ENCODE peak calls at places on chromosomes 13 and 19, in seven cellular contexts. One of them, this sample, is unnamed.

GRCh38 chr13:59269476-59269875 is 894.3 kb downstream of the DIAPH3 start:
- DNase-seq in islet precursor cell: peak
- DNase-seq in esophagus muscularis mucosa: no peak
- DNase-seq in mucosa of gallbladder: no peak
- DNase-seq in GOT3: no peak
- DNase-seq in HFF-Myc: no peak
- DNase-seq in choroid plexus epithelial cell: peak
- DNase-seq in this sample: no peak

GRCh38 chr19:48750351-48750750 is 2.1 kb downstream of the FUT1 start:
- DNase-seq in islet precursor cell: no peak
- DNase-seq in esophagus muscularis mucosa: no peak
- DNase-seq in mucosa of gallbladder: no peak
- DNase-seq in GOT3: no peak
- DNase-seq in HFF-Myc: no peak
- DNase-seq in choroid plexus epithelial cell: no peak
- DNase-seq in this sample: no peak

GRCh38 chr13:41563501-41564001 is 106.2 kb downstream of the RGCC start:
- DNase-seq in islet precursor cell: no peak
- DNase-seq in esophagus muscularis mucosa: no peak
- DNase-seq in mucosa of gallbladder: peak
- DNase-seq in GOT3: no peak
- DNase-seq in HFF-Myc: no peak
- DNase-seq in choroid plexus epithelial cell: peak
- DNase-seq in this sample: no peak

GRCh38 chr19:988081-988480 is 3.9 kb downstream of the WDR18 start:
- DNase-seq in islet precursor cell: no peak
- DNase-seq in esophagus muscularis mucosa: no peak
- DNase-seq in mucosa of gallbladder: no peak
- DNase-seq in GOT3: no peak
- DNase-seq in HFF-Myc: no peak
- DNase-seq in choroid plexus epithelial cell: peak
- DNase-seq in this sample: no peak

GRCh38 chr13:41139296-41139966 is 6.8 kb upstream of the KBTBD6 start:
- DNase-seq in islet precursor cell: no peak
- DNase-seq in esophagus muscularis mucosa: no peak
- DNase-seq in mucosa of gallbladder: no peak
- DNase-seq in GOT3: no peak
- DNase-seq in HFF-Myc: no peak
- DNase-seq in choroid plexus epithelial cell: no peak
- DNase-seq in this sample: no peak

GRCh38 chr19:40262422-40262821 is 22.7 kb downstream of the AKT2 start:
- DNase-seq in islet precursor cell: no peak
- DNase-seq in esophagus muscularis mucosa: no peak
- DNase-seq in mucosa of gallbladder: no peak
- DNase-seq in GOT3: no peak
- DNase-seq in HFF-Myc: no peak
- DNase-seq in choroid plexus epithelial cell: no peak
- DNase-seq in this sample: no peak

GRCh38 chr19:47518139-47518538 is 3.3 kb upstream of the NAPA start:
- DNase-seq in islet precursor cell: no peak
- DNase-seq in esophagus muscularis mucosa: no peak
- DNase-seq in mucosa of gallbladder: no peak
- DNase-seq in GOT3: no peak
- DNase-seq in HFF-Myc: no peak
- DNase-seq in choroid plexus epithelial cell: peak
- DNase-seq in this sample: no peak

GRCh38 chr19:17997969-17998826 is 9.8 kb upstream of the ARRDC2 start:
- DNase-seq in islet precursor cell: peak
- DNase-seq in esophagus muscularis mucosa: no peak
- DNase-seq in mucosa of gallbladder: no peak
- DNase-seq in GOT3: peak
- DNase-seq in HFF-Myc: no peak
- DNase-seq in choroid plexus epithelial cell: no peak
- DNase-seq in this sample: no peak

GRCh38 chr19:2627319-2627829 is 75.1 kb downstream of the GNG7 start:
- DNase-seq in islet precursor cell: peak
- DNase-seq in esophagus muscularis mucosa: peak
- DNase-seq in mucosa of gallbladder: peak
- DNase-seq in GOT3: peak
- DNase-seq in HFF-Myc: peak
- DNase-seq in choroid plexus epithelial cell: peak
- DNase-seq in this sample: peak

GRCh38 chr13:40401911-40402776 is 264.3 kb downstream of the FOXO1 start:
- DNase-seq in islet precursor cell: peak
- DNase-seq in esophagus muscularis mucosa: peak
- DNase-seq in mucosa of gallbladder: peak
- DNase-seq in GOT3: peak
- DNase-seq in HFF-Myc: peak
- DNase-seq in choroid plexus epithelial cell: peak
- DNase-seq in this sample: peak

GRCh38 chr13:73835138-73835721 is 299.0 kb downstream of the KLF12 start:
- DNase-seq in islet precursor cell: no peak
- DNase-seq in esophagus muscularis mucosa: no peak
- DNase-seq in mucosa of gallbladder: no peak
- DNase-seq in GOT3: no peak
- DNase-seq in HFF-Myc: peak
- DNase-seq in choroid plexus epithelial cell: peak
- DNase-seq in this sample: no peak

GRCh38 chr13:79547821-79548220 is 66.9 kb downstream of the NDFIP2 start:
- DNase-seq in islet precursor cell: no peak
- DNase-seq in esophagus muscularis mucosa: no peak
- DNase-seq in mucosa of gallbladder: no peak
- DNase-seq in GOT3: no peak
- DNase-seq in HFF-Myc: no peak
- DNase-seq in choroid plexus epithelial cell: peak
- DNase-seq in this sample: no peak

GRCh38 chr19:47284324-47284899 is 9.7 kb downstream of the INAFM1 start:
- DNase-seq in islet precursor cell: no peak
- DNase-seq in esophagus muscularis mucosa: no peak
- DNase-seq in mucosa of gallbladder: peak
- DNase-seq in GOT3: no peak
- DNase-seq in HFF-Myc: peak
- DNase-seq in choroid plexus epithelial cell: peak
- DNase-seq in this sample: no peak

GRCh38 chr13:26465514-26465913 is 92.0 kb upstream of the WASF3 start:
- DNase-seq in islet precursor cell: no peak
- DNase-seq in esophagus muscularis mucosa: peak
- DNase-seq in mucosa of gallbladder: no peak
- DNase-seq in GOT3: no peak
- DNase-seq in HFF-Myc: no peak
- DNase-seq in choroid plexus epithelial cell: no peak
- DNase-seq in this sample: no peak

GRCh38 chr13:21516806-21517205 is 57.7 kb upstream of the ZDHHC20 start:
- DNase-seq in islet precursor cell: no peak
- DNase-seq in esophagus muscularis mucosa: no peak
- DNase-seq in mucosa of gallbladder: no peak
- DNase-seq in GOT3: no peak
- DNase-seq in HFF-Myc: no peak
- DNase-seq in choroid plexus epithelial cell: no peak
- DNase-seq in this sample: no peak

GRCh38 chr13:28530729-28531194 is 35.8 kb upstream of the FLT1 start:
- DNase-seq in islet precursor cell: no peak
- DNase-seq in esophagus muscularis mucosa: no peak
- DNase-seq in mucosa of gallbladder: no peak
- DNase-seq in GOT3: no peak
- DNase-seq in HFF-Myc: no peak
- DNase-seq in choroid plexus epithelial cell: peak
- DNase-seq in this sample: no peak

GRCh38 chr13:77449265-77449664 is 86.2 kb upstream of the SCEL start:
- DNase-seq in islet precursor cell: no peak
- DNase-seq in esophagus muscularis mucosa: no peak
- DNase-seq in mucosa of gallbladder: no peak
- DNase-seq in GOT3: no peak
- DNase-seq in HFF-Myc: no peak
- DNase-seq in choroid plexus epithelial cell: no peak
- DNase-seq in this sample: no peak

GRCh38 chr19:1748115-1748702 is 5.1 kb upstream of the ONECUT3 start:
- DNase-seq in islet precursor cell: no peak
- DNase-seq in esophagus muscularis mucosa: no peak
- DNase-seq in mucosa of gallbladder: peak
- DNase-seq in GOT3: no peak
- DNase-seq in HFF-Myc: no peak
- DNase-seq in choroid plexus epithelial cell: no peak
- DNase-seq in this sample: no peak

GRCh38 chr19:12766051-12766521 is 9.3 kb downstream of the HOOK2 start:
- DNase-seq in islet precursor cell: peak
- DNase-seq in esophagus muscularis mucosa: no peak
- DNase-seq in mucosa of gallbladder: peak
- DNase-seq in GOT3: peak
- DNase-seq in HFF-Myc: no peak
- DNase-seq in choroid plexus epithelial cell: peak
- DNase-seq in this sample: peak

This sample was measured in gastrocnemius medialis.